ENCODE peak calls at places on chromosomes 11 and 22, in eight cellular contexts. B is GM23338, V is HepG2, C is sigmoid colon, P is transverse colon, N is endothelial cell of umbilical vein, W is stomach, Q is HCT116. S is an unnamed sample. For H3K27me3, the result is how much of the 10 kb centered on the place peaks cover.

GRCh38 chr11:6612816-6613136 is 760 bp upstream of the TAF10 start:
- DNase-seq in B (peak), V (peak), C (no peak), P (peak), N (no peak), W (no peak), Q (peak), S (no peak)

GRCh38 chr11:62507023-62507422 is 39.6 kb downstream of the AHNAK start:
- DNase-seq in B (no peak), V (no peak), C (no peak), P (no peak), N (no peak), W (no peak), Q (no peak), S (no peak)

GRCh38 chr11:60345489-60345888 is 18.4 kb downstream of the MS4A6E start:
- DNase-seq in B (peak), V (peak), C (no peak), P (peak), N (peak), W (peak), Q (peak), S (peak)

GRCh38 chr22:39283312-39284141 is 35.9 kb downstream of the RPL3 start:
- DNase-seq in B (no peak), V (peak), C (no peak), P (peak), N (peak), W (peak), Q (no peak), S (no peak)

GRCh38 chr11:71329165-71329510 is 76.8 kb upstream of the SHANK2 start:
- DNase-seq in B (no peak), V (no peak), C (peak), P (no peak), N (no peak), W (peak), Q (no peak), S (no peak)

GRCh38 chr11:121596195-121597145 is 143.7 kb upstream of the SORL1-AS1 start:
- DNase-seq in B (no peak), V (no peak), C (no peak), P (no peak), N (no peak), W (no peak), Q (no peak), S (no peak)

GRCh38 chr11:35721576-35722341 is 59.2 kb downstream of the TRIM44 start:
- DNase-seq in B (no peak), V (no peak), C (no peak), P (no peak), N (no peak), W (no peak), Q (no peak), S (no peak)

GRCh38 chr11:69801513-69802335 is 17.5 kb downstream of the FGF3 start:
- DNase-seq in B (peak), V (peak), C (no peak), P (no peak), N (peak), W (peak), Q (peak), S (no peak)

GRCh38 chr11:62555464-62556092 is 9.0 kb upstream of the AHNAK start:
- DNase-seq in B (peak), V (no peak), C (peak), P (peak), N (no peak), W (no peak), Q (no peak), S (peak)

GRCh38 chr11:24861440-24861839 is 364.6 kb downstream of the LUZP2 start:
- DNase-seq in B (peak), V (no peak), C (no peak), P (no peak), N (no peak), W (no peak), Q (no peak), S (no peak)

GRCh38 chr11:66361502-66361941 is 10.0 kb downstream of the SLC29A2 start:
- DNase-seq in B (no peak), V (no peak), C (peak), P (no peak), N (no peak), W (no peak), Q (no peak), S (no peak)

GRCh38 chr22:34702279-34702678 is 363.7 kb upstream of the ISX start:
- DNase-seq in B (no peak), V (no peak), C (no peak), P (peak), N (no peak), W (no peak), Q (no peak), S (no peak)

GRCh38 chr22:27057717-27058116 is 400.3 kb downstream of the MIAT start:
- DNase-seq in B (no peak), V (no peak), C (no peak), P (no peak), N (no peak), W (no peak), Q (no peak), S (no peak)

GRCh38 chr11:94658386-94658785 is 91.2 kb downstream of the PIWIL4 start:
- DNase-seq in B (no peak), V (no peak), C (no peak), P (no peak), N (no peak), W (no peak), Q (no peak), S (no peak)

GRCh38 chr11:104881117-104881794 is 17.0 kb downstream of the CASP12 start:
- DNase-seq in B (no peak), V (no peak), C (no peak), P (no peak), N (no peak), W (no peak), Q (no peak), S (no peak)

GRCh38 chr11:57406337-57406904 is 16.0 kb upstream of the PRG2 start:
- DNase-seq in B (no peak), V (no peak), C (no peak), P (no peak), N (peak), W (no peak), Q (no peak), S (peak)

GRCh38 chr22:20663941-20664593 is 109.8 kb upstream of the SERPIND1 start:
- DNase-seq in B (no peak), V (no peak), C (no peak), P (no peak), N (no peak), W (no peak), Q (no peak), S (no peak)

GRCh38 chr11:75442161-75442885 is 9.3 kb upstream of the KLHL35 start:
- DNase-seq in B (no peak), V (no peak), C (no peak), P (no peak), N (no peak), W (peak), Q (no peak), S (no peak)

GRCh38 chr22:44188986-44189630 is 8.4 kb downstream of the PARVG start:
- DNase-seq in B (no peak), V (no peak), C (peak), P (no peak), N (no peak), W (no peak), Q (no peak), S (no peak)

GRCh38 chr11:115249179-115249578 is 255.0 kb downstream of the CADM1 start:
- DNase-seq in B (no peak), V (peak), C (no peak), P (no peak), N (no peak), W (no peak), Q (no peak), S (no peak)

GRCh38 chr11:99952816-99953215 is 734.3 kb upstream of the ARHGAP42 start:
- DNase-seq in B (no peak), V (no peak), C (no peak), P (no peak), N (no peak), W (no peak), Q (no peak), S (no peak)

GRCh38 chr11:2846056-2846455 is 39.5 kb downstream of the CDKN1C start:
- DNase-seq in B (peak), V (no peak), C (no peak), P (no peak), N (no peak), W (no peak), Q (no peak), S (no peak)

GRCh38 chr11:2517016-2517385 is 72.2 kb downstream of the KCNQ1 start:
- DNase-seq in B (no peak), V (no peak), C (peak), P (peak), N (no peak), W (no peak), Q (no peak), S (no peak)

GRCh38 chr11:121180183-121180582 is 79.1 kb downstream of the TECTA start:
- DNase-seq in B (no peak), V (no peak), C (no peak), P (no peak), N (no peak), W (no peak), Q (no peak), S (no peak)

GRCh38 chr11:131692151-131692550 is 321.7 kb downstream of the NTM start:
- DNase-seq in B (no peak), V (no peak), C (no peak), P (no peak), N (no peak), W (no peak), Q (no peak), S (no peak)

GRCh38 chr11:19813158-19813879 is 100.7 kb downstream of the NAV2 start:
- DNase-seq in B (no peak), V (no peak), C (no peak), P (no peak), N (no peak), W (no peak), Q (no peak), S (no peak)

GRCh38 chr11:30917859-30918478 is 331.8 kb upstream of the MPPED2 start:
- DNase-seq in B (peak), V (peak), C (no peak), P (no peak), N (peak), W (no peak), Q (peak), S (no peak)

GRCh38 chr22:19806213-19807160 is 45.9 kb downstream of the TBX1 start:
- DNase-seq in B (no peak), V (no peak), C (peak), P (peak), N (peak), W (peak), Q (peak), S (no peak)

GRCh38 chr11:107018274-107018901 is at the start of gene GUCY1A2:
- DNase-seq in B (peak), V (no peak), C (peak), P (no peak), N (no peak), W (no peak), Q (no peak), S (no peak)

GRCh38 chr11:120547871-120548681 is 36.5 kb downstream of the GRIK4 start:
- DNase-seq in B (peak), V (peak), C (peak), P (peak), N (peak), W (peak), Q (peak), S (no peak)

GRCh38 chr22:27388090-27388600 is 413.4 kb downstream of the MN1 start:
- DNase-seq in B (no peak), V (no peak), C (no peak), P (no peak), N (no peak), W (no peak), Q (no peak), S (no peak)

GRCh38 chr22:22593964-22594656 is 35.0 kb upstream of the PRAME start:
- DNase-seq in B (peak), V (peak), C (no peak), P (peak), N (peak), W (peak), Q (peak), S (peak)

GRCh38 chr22:43183496-43184263 is 3.3 kb downstream of the TTLL12 start:
- DNase-seq in B (no peak), V (peak), C (no peak), P (no peak), N (peak), W (no peak), Q (no peak), S (peak)

DNA sequence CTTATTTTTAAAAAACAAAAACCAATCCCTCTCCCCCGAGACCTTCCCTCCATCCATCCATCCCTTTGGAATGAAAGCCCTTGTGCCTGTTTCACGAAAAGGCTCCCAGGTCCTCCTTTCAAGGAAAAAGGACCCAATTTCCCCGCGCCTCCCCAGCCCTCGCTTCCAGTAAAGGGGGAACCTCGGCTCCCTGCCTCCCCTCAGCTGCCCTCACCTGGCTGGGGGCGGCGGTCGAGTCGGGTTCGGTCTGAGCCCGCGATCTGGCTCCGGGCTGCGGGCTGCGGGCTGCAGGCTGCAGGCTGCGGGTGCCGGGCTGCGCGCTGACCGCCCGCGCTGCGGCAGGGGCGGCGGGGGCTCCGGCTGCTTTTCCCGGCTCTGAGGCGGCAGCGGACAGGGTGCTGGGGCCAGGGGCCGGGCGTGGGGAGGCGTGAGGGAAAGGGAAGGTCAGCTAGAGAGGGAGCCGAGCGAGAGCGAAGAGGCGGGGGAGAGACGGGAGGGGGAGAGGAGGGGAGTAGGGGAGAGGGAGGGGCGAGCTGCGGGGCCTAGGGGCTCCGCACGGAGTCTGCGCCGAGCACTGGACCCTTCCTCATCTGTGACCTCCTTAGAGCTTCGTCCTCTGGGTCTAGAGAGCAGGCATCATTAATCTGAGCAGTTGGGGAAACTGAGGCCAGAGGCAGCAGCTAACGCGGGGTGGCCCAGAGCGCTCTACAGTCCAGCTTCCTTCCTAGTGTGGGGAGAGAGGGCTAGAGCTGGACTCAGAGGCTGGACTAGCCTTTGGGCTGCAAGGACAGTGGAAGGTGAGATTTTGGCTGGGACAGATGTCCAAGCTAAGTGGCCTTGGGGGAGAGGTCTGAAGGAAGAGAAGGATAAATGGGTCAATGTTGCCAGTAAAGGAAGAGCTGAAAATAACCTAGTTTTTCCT is at the start of gene C1QTNF4:
- DNase-seq in B (peak), V (no peak), C (no peak), P (no peak), N (no peak), W (no peak), Q (no peak), S (no peak)
- H3K27me3 ChIP-seq in B (half or more), V (under half), C (half or more), P (half or more), N (under half), W (under half), Q (under half), S (under half)

GRCh38 chr11:123063396-123064267 is 1.7 kb upstream of the HSPA8 start:
- DNase-seq in B (peak), V (peak), C (peak), P (peak), N (peak), W (peak), Q (no peak), S (peak)

GRCh38 chr11:123060265-123061000 is 1.5 kb downstream of the HSPA8 start:
- DNase-seq in B (no peak), V (no peak), C (no peak), P (peak), N (no peak), W (no peak), Q (no peak), S (no peak)

GRCh38 chr11:123062892-123063395 is 1.0 kb upstream of the HSPA8 start:
- DNase-seq in B (peak), V (no peak), C (no peak), P (no peak), N (no peak), W (no peak), Q (no peak), S (no peak)

GRCh38 chr11:123062158-123062891 is 389 bp upstream of the HSPA8 start:
- DNase-seq in B (peak), V (peak), C (peak), P (peak), N (peak), W (peak), Q (peak), S (peak)

GRCh38 chr11:123061403-123062157 is at the start of gene HSPA8:
- DNase-seq in B (peak), V (peak), C (peak), P (peak), N (peak), W (peak), Q (no peak), S (peak)
- TF ChIP-seq POLR2AphosphoS5 in B (peak), V (peak), C (peak), P (peak), N (peak), W (peak), Q (peak), S (peak)

GRCh38 chr11:77517226-77517625 is 43.3 kb upstream of the PAK1 start:
- DNase-seq in B (no peak), V (no peak), C (no peak), P (no peak), N (peak), W (no peak), Q (no peak), S (no peak)

GRCh38 chr11:77518471-77518870 is 44.6 kb upstream of the PAK1 start:
- DNase-seq in B (no peak), V (no peak), C (no peak), P (no peak), N (no peak), W (no peak), Q (no peak), S (no peak)

GRCh38 chr11:77517753-77518152 is 43.9 kb upstream of the PAK1 start:
- DNase-seq in B (peak), V (no peak), C (no peak), P (no peak), N (no peak), W (no peak), Q (no peak), S (no peak)

GRCh38 chr11:77515063-77515462 is 41.2 kb upstream of the PAK1 start:
- DNase-seq in B (no peak), V (no peak), C (no peak), P (no peak), N (no peak), W (no peak), Q (no peak), S (no peak)

GRCh38 chr11:77515483-77515882 is 41.6 kb upstream of the PAK1 start:
- DNase-seq in B (no peak), V (peak), C (no peak), P (peak), N (peak), W (no peak), Q (no peak), S (no peak)
- H3K27me3 ChIP-seq in B (under half), V (under half), C (under half), P (under half), N (under half), W (under half), Q (under half), S (under half)

DNA sequence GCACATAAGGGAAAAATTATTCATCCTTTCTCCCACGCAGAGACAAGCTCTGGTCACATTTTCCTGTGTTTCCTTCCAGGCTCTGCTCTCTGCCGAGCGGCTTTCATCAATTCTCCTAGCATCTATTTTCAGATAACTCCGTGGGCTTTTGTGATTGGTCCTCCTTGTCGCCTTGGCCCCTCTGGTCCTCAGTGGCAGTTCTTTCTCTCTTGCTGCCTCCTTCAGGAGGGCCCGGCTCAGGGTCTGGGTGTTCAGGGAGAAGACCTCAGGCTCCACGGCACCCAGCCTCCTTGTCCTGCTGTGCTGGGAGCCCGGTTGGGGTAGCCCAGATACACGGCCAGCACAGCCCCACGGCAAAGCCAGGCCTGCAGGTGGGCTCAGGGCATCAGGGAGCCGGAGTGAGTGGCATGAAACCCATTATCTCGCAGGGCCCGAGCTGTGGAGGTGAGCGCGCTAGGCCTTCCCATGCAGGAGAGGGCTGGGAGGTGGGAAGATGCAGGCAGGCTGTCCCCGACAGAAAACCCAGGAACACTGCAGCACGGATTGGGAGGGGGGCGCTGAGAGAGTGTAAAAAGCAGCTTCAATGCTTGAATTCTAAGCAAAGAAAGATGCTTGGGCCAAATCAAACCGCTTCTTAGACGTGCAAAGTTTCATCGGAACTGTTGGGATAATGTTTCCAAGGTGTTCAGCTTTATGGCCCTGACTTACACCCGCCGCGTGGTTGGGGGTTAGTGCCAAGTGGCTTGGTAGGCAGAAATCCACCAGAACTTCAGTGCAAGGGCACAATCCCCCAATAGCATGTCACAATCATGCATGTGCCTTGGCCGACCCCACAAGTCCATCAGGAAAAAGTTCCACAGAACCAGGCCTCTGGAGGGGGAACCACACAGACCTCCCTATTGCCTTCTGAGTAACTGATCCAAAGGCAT is 81.9 kb upstream of the WNT7B start:
- DNase-seq in B (no peak), V (no peak), C (peak), P (peak), N (no peak), W (peak), Q (no peak), S (no peak)
- TF ChIP-seq POLR2AphosphoS5 in B (no peak), V (no peak), C (no peak), P (no peak), N (no peak), W (no peak), Q (no peak), S (no peak)

DNA sequence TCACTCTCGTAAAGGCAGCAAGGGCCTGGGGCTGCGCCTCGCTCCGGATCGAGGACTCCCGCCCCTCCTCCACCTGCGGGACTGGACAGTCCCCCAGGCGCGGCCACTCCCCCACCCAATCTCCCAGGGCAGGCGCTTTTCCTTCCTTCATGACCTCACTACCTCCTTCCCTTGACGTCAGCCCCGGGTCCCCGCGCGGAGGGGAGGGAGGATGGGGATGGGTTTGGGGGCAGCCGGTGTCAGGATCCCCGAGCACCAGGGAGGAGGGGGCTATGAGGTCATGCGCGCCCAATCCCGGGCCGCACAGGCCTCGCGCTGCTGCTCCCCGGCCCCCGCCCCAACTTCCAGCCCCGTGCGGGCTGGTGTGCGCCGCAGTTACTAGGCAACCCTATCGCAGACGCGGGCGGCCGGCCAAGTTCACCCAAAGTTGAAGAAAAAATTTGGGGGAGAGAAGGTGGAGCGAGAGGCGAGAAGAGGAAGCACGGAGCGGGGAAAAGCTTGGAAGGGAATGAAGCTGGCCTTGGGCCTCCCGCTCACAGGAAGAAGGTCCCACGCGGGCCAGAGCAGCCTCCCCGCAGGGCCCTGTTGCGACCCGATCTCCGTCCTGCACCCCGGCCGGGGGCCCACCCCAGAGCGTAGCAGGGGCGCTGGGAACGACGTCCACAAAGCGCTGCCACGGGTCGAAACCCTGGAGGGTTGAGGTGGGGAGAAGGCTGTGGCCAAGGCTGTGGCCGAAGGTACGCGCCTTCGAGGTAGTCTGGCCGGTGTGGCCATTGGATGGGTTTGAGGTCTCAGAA is 8.3 kb downstream of the WT1 start:
- DNase-seq in B (peak), V (no peak), C (no peak), P (no peak), N (no peak), W (no peak), Q (no peak), S (no peak)
- H3K27me3 ChIP-seq in B (half or more), V (half or more), C (half or more), P (half or more), N (half or more), W (half or more), Q (under half), S (under half)